ENCODE peak calls at places on chromosomes 16 and 17, in five cellular contexts. T, G, F, K and N are unnamed samples.

GRCh38 chr16:24036614-24037013 is 200.8 kb downstream of the PRKCB start:
- DNase-seq in T (peak), G (peak), F (no peak), K (peak), N (peak)

GRCh38 chr17:67390646-67391480 is 13.8 kb downstream of the PITPNC1 start:
- DNase-seq in F (peak), G (peak), T (peak), K (peak), N (no peak)

GRCh38 chr17:19304751-19305150 is 57.8 kb downstream of the B9D1 start:
- DNase-seq in T (no peak), K (no peak), G (no peak), F (no peak), N (no peak)

GRCh38 chr17:35218901-35219300 is 24.0 kb upstream of the SLFN5 start:
- DNase-seq in G (no peak), K (no peak), F (no peak), T (no peak), N (no peak)

GRCh38 chr17:30586818-30587595 is 109.8 kb downstream of the GOSR1 start:
- DNase-seq in F (no peak), K (peak), G (peak), T (no peak), N (no peak)

GRCh38 chr16:9860876-9861275 is 321.4 kb downstream of the GRIN2A start:
- DNase-seq in G (peak), F (no peak), K (no peak), T (no peak), N (no peak)

GRCh38 chr16:68313116-68313515 is 2.3 kb downstream of the PRMT7 start:
- DNase-seq in T (no peak), G (peak), K (no peak), F (no peak), N (no peak)

GRCh38 chr17:22123536-22124281 is 431.4 kb downstream of the KCNJ18 start:
- DNase-seq in G (no peak), T (no peak), F (no peak), K (no peak), N (no peak)

GRCh38 chr17:28747801-28748750 is 4.3 kb downstream of the TRAF4 start:
- DNase-seq in K (no peak), G (no peak), T (no peak), F (no peak), N (no peak)

GRCh38 chr17:80931421-80932265 is 60.0 kb upstream of the CHMP6 start:
- DNase-seq in F (no peak), K (peak), G (peak), T (no peak), N (no peak)

GRCh38 chr16:49524578-49525315 is 151.1 kb downstream of the C16orf78 start:
- DNase-seq in G (no peak), T (no peak), F (no peak), K (no peak), N (no peak)